ENCODE peak calls at places on chromosomes 2 and 18, in five cellular contexts. One of them, this sample, is unnamed.

GRCh38 chr2:133200684-133201421 is 367.4 kb downstream of the NCKAP5 start:
- DNase-seq in body of pancreas: no peak
- DNase-seq in transverse colon: no peak
- DNase-seq in suprapubic skin: no peak
- DNase-seq in heart left ventricle: no peak
- DNase-seq in this sample: no peak

GRCh38 chr2:19673213-19673791 is 228.5 kb downstream of the TTC32 start:
- DNase-seq in body of pancreas: no peak
- DNase-seq in transverse colon: no peak
- DNase-seq in heart left ventricle: no peak
- DNase-seq in suprapubic skin: no peak
- DNase-seq in this sample: peak; percentile 15

GRCh38 chr2:58133395-58133794 is 86.8 kb downstream of the VRK2 start:
- DNase-seq in suprapubic skin: no peak
- DNase-seq in transverse colon: no peak
- DNase-seq in heart left ventricle: no peak
- DNase-seq in body of pancreas: no peak
- DNase-seq in this sample: no peak

GRCh38 chr2:219743548-219743947 is 116.1 kb downstream of the SLC4A3 start:
- DNase-seq in suprapubic skin: no peak
- DNase-seq in body of pancreas: no peak
- DNase-seq in transverse colon: no peak
- DNase-seq in heart left ventricle: no peak
- DNase-seq in this sample: no peak

GRCh38 chr2:40150206-40150765 is 301.6 kb downstream of the SLC8A1 start:
- DNase-seq in suprapubic skin: no peak
- DNase-seq in body of pancreas: no peak
- DNase-seq in heart left ventricle: no peak
- DNase-seq in transverse colon: no peak
- DNase-seq in this sample: no peak

GRCh38 chr2:11023326-11024009 is 111.7 kb downstream of the KCNF1 start:
- DNase-seq in transverse colon: no peak
- DNase-seq in body of pancreas: no peak
- DNase-seq in heart left ventricle: no peak
- DNase-seq in suprapubic skin: no peak
- DNase-seq in this sample: no peak

GRCh38 chr2:60899892-60900249 is 18.5 kb downstream of the REL start:
- DNase-seq in heart left ventricle: no peak
- DNase-seq in body of pancreas: no peak
- DNase-seq in suprapubic skin: no peak
- DNase-seq in transverse colon: no peak
- DNase-seq in this sample: no peak

GRCh38 chr2:203510256-203510940 is 24.7 kb downstream of the RAPH1 start:
- DNase-seq in suprapubic skin: no peak
- DNase-seq in body of pancreas: no peak
- DNase-seq in heart left ventricle: no peak
- DNase-seq in transverse colon: no peak
- DNase-seq in this sample: no peak

GRCh38 chr2:59584958-59585357 is 968.5 kb downstream of the BCL11A start:
- DNase-seq in suprapubic skin: no peak
- DNase-seq in heart left ventricle: no peak
- DNase-seq in body of pancreas: no peak
- DNase-seq in transverse colon: peak; percentile 8
- DNase-seq in this sample: no peak

GRCh38 chr18:2570772-2571199 is 519 bp downstream of the METTL4 start:
- DNase-seq in body of pancreas: peak; percentile 72
- DNase-seq in heart left ventricle: peak; percentile 82
- DNase-seq in suprapubic skin: peak; percentile 87
- DNase-seq in transverse colon: peak; percentile 75
- DNase-seq in this sample: peak; percentile 69

GRCh38 chr18:24400587-24400986 is 3.0 kb upstream of the OSBPL1A start:
- DNase-seq in transverse colon: no peak
- DNase-seq in suprapubic skin: no peak
- DNase-seq in body of pancreas: no peak
- DNase-seq in heart left ventricle: no peak
- DNase-seq in this sample: no peak

GRCh38 chr2:46540496-46541342 is 61.4 kb downstream of the TMEM247 start:
- DNase-seq in suprapubic skin: no peak
- DNase-seq in heart left ventricle: no peak
- DNase-seq in body of pancreas: peak; percentile 58
- DNase-seq in transverse colon: no peak
- DNase-seq in this sample: peak; percentile 53

GRCh38 chr2:119371111-119371510 is 4.3 kb downstream of the DBI start:
- DNase-seq in transverse colon: no peak
- DNase-seq in body of pancreas: no peak
- DNase-seq in suprapubic skin: no peak
- DNase-seq in heart left ventricle: no peak
- DNase-seq in this sample: no peak

GRCh38 chr2:63538409-63538808 is 49.9 kb downstream of the WDPCP start:
- DNase-seq in heart left ventricle: no peak
- DNase-seq in transverse colon: no peak
- DNase-seq in suprapubic skin: no peak
- DNase-seq in body of pancreas: no peak
- DNase-seq in this sample: no peak

GRCh38 chr2:17821535-17822451 is 5.5 kb downstream of the MSGN1 start:
- DNase-seq in transverse colon: no peak
- DNase-seq in suprapubic skin: no peak
- DNase-seq in heart left ventricle: no peak
- DNase-seq in body of pancreas: no peak
- DNase-seq in this sample: no peak

GRCh38 chr18:45107425-45107824 is 426.7 kb downstream of the SETBP1 start:
- DNase-seq in suprapubic skin: no peak
- DNase-seq in body of pancreas: no peak
- DNase-seq in transverse colon: no peak
- DNase-seq in heart left ventricle: no peak
- DNase-seq in this sample: no peak

GRCh38 chr2:67451086-67451832 is 54.1 kb downstream of the ETAA1 start:
- DNase-seq in heart left ventricle: no peak
- DNase-seq in transverse colon: no peak
- DNase-seq in suprapubic skin: no peak
- DNase-seq in body of pancreas: peak; percentile 5
- DNase-seq in this sample: no peak

GRCh38 chr2:235394278-235394828 is 99.5 kb upstream of the AGAP1 start:
- DNase-seq in transverse colon: no peak
- DNase-seq in suprapubic skin: no peak
- DNase-seq in heart left ventricle: no peak
- DNase-seq in body of pancreas: no peak
- DNase-seq in this sample: no peak

GRCh38 chr2:241871538-241872312 is 2.2 kb downstream of the RTP5 start:
- DNase-seq in suprapubic skin: no peak
- DNase-seq in heart left ventricle: peak; percentile 66
- DNase-seq in transverse colon: no peak
- DNase-seq in body of pancreas: no peak
- DNase-seq in this sample: no peak

GRCh38 chr2:151401149-151401548 is 8.6 kb upstream of the RIF1 start:
- DNase-seq in body of pancreas: no peak
- DNase-seq in heart left ventricle: no peak
- DNase-seq in suprapubic skin: no peak
- DNase-seq in transverse colon: no peak
- DNase-seq in this sample: no peak

GRCh38 chr2:121130301-121130850 is 154.6 kb downstream of the TFCP2L1 start:
- DNase-seq in heart left ventricle: no peak
- DNase-seq in suprapubic skin: no peak
- DNase-seq in transverse colon: no peak
- DNase-seq in body of pancreas: no peak
- DNase-seq in this sample: no peak

GRCh38 chr2:40371525-40372277 is 80.2 kb downstream of the SLC8A1 start:
- DNase-seq in heart left ventricle: peak; percentile 22
- DNase-seq in suprapubic skin: no peak
- DNase-seq in transverse colon: peak; percentile 16
- DNase-seq in body of pancreas: no peak
- DNase-seq in this sample: peak; percentile 66

GRCh38 chr18:32093106-32093511 is 1.4 kb downstream of the RNF138 start:
- DNase-seq in suprapubic skin: peak; percentile 78
- DNase-seq in body of pancreas: peak; percentile 66
- DNase-seq in transverse colon: peak; percentile 61
- DNase-seq in heart left ventricle: peak; percentile 76
- DNase-seq in this sample: peak; percentile 44

GRCh38 chr18:59623456-59624383 is 73.5 kb downstream of the CCBE1 start:
- DNase-seq in suprapubic skin: no peak
- DNase-seq in body of pancreas: no peak
- DNase-seq in heart left ventricle: no peak
- DNase-seq in transverse colon: no peak
- DNase-seq in this sample: peak; percentile 50

GRCh38 chr2:70995227-70995729 is 605 bp upstream of the TEX261 start:
- DNase-seq in transverse colon: peak; percentile 52
- DNase-seq in suprapubic skin: peak; percentile 63
- DNase-seq in heart left ventricle: no peak
- DNase-seq in body of pancreas: peak; percentile 56
- DNase-seq in this sample: peak; percentile 22

GRCh38 chr2:42359894-42360483 is 1.0 kb downstream of the COX7A2L start:
- DNase-seq in suprapubic skin: no peak
- DNase-seq in body of pancreas: peak; percentile 23
- DNase-seq in transverse colon: no peak
- DNase-seq in heart left ventricle: no peak
- DNase-seq in this sample: no peak

GRCh38 chr18:41660654-41661053 is 294.4 kb upstream of the PIK3C3 start:
- DNase-seq in heart left ventricle: no peak
- DNase-seq in body of pancreas: no peak
- DNase-seq in transverse colon: no peak
- DNase-seq in suprapubic skin: no peak
- DNase-seq in this sample: no peak

GRCh38 chr2:2648094-2648493 is 317.0 kb upstream of the MYT1L start:
- DNase-seq in transverse colon: no peak
- DNase-seq in body of pancreas: no peak
- DNase-seq in heart left ventricle: no peak
- DNase-seq in suprapubic skin: no peak
- DNase-seq in this sample: no peak

DNA sequence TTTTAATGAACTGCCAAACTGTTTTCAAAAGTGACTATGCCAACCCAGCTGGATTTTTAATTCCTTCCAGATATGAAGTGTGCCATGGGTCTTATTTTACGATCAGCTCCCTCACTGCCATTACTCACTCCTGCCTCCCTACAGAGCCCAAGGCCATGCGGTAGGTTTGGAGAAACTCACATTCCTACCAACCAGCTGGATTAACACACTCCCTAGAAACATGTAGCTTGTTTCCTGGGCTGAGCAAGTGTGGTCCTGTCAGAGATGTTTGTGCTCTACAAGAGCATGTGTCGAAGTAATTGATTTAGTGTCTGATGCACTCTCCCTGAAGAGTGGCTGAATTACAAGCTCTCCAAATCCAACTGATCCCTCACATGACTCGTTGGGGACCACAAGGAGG is 82.5 kb downstream of the SPP2 start:
- DNase-seq in transverse colon: no peak
- DNase-seq in suprapubic skin: no peak
- DNase-seq in heart left ventricle: no peak
- DNase-seq in body of pancreas: no peak
- DNase-seq in this sample: no peak
- H3K4me1 ChIP-seq in transverse colon: no peaks in the 10 kb centered on the region
- H3K4me1 ChIP-seq in suprapubic skin: peaks cover 26% of the 10 kb centered on the region
- H3K4me1 ChIP-seq in heart left ventricle: no peaks in the 10 kb centered on the region
- H3K4me1 ChIP-seq in body of pancreas: peaks cover 12% of the 10 kb centered on the region
- H3K4me1 ChIP-seq in this sample: no peaks in the 10 kb centered on the region

DNA sequence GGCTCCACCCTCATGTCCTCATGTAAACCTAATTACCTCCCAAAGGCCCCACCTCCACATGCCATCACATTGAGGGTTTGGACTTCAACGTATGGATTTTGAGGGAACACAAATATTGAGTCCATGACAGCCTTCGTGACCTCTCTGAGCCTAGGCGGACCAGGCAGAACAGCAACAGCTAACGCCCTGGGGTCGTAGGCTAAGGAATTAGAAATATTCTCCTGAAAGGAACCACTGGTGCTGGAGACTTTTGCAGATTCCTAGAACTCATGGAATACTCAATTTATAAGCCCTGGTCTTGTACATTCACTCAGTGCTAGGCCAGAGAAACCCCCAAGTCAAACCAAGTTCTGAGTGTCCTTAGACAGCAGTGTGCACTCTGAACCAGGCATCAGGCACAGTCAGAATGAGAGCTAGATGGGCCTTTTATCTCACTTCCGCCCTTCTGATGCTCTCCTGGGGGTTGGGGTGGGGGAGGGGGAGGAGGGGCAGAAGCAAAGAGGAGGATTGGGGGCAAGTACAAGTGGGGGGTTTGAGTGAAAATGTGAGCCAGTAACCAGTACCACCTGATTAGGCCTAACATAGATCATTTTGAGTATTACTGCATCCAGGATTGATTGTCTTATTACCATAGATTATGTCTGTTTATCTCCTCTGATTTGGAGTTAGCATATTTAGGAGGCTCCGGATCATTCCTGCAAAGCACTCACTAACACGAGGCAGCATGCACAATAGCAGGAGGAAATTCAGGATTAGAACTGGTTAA is 148.8 kb downstream of the RHBDD1 start:
- DNase-seq in suprapubic skin: no peak
- DNase-seq in transverse colon: no peak
- DNase-seq in heart left ventricle: no peak
- DNase-seq in body of pancreas: no peak
- DNase-seq in this sample: no peak
- TF ChIP-seq POLR2A in suprapubic skin: no peak
- TF ChIP-seq POLR2A in transverse colon: no peak
- TF ChIP-seq POLR2A in heart left ventricle: no peak
- TF ChIP-seq POLR2A in body of pancreas: no peak
- TF ChIP-seq POLR2A in this sample: no peak

DNA sequence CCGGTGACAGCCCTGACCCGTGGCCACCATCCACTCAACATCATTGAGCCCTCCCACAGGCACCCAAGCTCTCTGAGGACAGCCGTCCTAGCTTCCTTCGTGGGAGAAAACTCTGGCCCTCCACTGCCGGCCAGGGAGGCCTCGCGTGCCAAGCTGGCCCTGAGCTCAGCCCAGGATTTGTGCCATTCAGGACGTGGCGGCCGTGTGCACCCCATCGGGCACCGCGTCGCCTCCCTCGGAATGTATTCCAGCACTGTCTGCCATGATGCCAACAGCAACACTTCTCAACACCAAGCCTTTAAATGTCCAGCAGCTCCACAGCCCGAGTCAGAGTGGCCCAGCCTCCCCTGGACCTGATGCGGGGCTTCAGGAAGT is 35.7 kb downstream of the ZNF516 start:
- DNase-seq in body of pancreas: no peak
- DNase-seq in heart left ventricle: no peak
- DNase-seq in suprapubic skin: no peak
- DNase-seq in transverse colon: no peak
- DNase-seq in this sample: no peak
- H3K4me3 ChIP-seq in body of pancreas: no peak overlapping the region
- H3K4me3 ChIP-seq in heart left ventricle: peak overlapping the region; percentile 28
- H3K4me3 ChIP-seq in suprapubic skin: no peak overlapping the region
- H3K4me3 ChIP-seq in transverse colon: no peak overlapping the region
- H3K4me3 ChIP-seq in this sample: no peak overlapping the region

GRCh38 chr2:231370749-231371429 is 24.6 kb upstream of the B3GNT7 start:
- DNase-seq in heart left ventricle: peak; percentile 70
- DNase-seq in suprapubic skin: no peak
- DNase-seq in body of pancreas: no peak
- DNase-seq in transverse colon: no peak
- DNase-seq in this sample: no peak

GRCh38 chr2:231371430-231372054 is 24.0 kb upstream of the B3GNT7 start:
- DNase-seq in suprapubic skin: no peak
- DNase-seq in body of pancreas: no peak
- DNase-seq in heart left ventricle: peak; percentile 50
- DNase-seq in transverse colon: no peak
- DNase-seq in this sample: no peak

GRCh38 chr2:231372326-231372725 is 23.2 kb upstream of the B3GNT7 start:
- DNase-seq in transverse colon: no peak
- DNase-seq in suprapubic skin: no peak
- DNase-seq in body of pancreas: no peak
- DNase-seq in heart left ventricle: peak; percentile 14
- DNase-seq in this sample: no peak

GRCh38 chr2:231370429-231370748 is 25.1 kb upstream of the B3GNT7 start:
- DNase-seq in suprapubic skin: no peak
- DNase-seq in heart left ventricle: no peak
- DNase-seq in body of pancreas: no peak
- DNase-seq in transverse colon: no peak
- DNase-seq in this sample: no peak

GRCh38 chr2:231369580-231370428 is 25.7 kb upstream of the B3GNT7 start:
- DNase-seq in suprapubic skin: no peak
- DNase-seq in transverse colon: no peak
- DNase-seq in heart left ventricle: peak; percentile 31
- DNase-seq in body of pancreas: no peak
- DNase-seq in this sample: no peak
- H3K4me1 ChIP-seq in suprapubic skin: peaks cover 9% of the 10 kb centered on the region
- H3K4me1 ChIP-seq in transverse colon: no peaks in the 10 kb centered on the region
- H3K4me1 ChIP-seq in heart left ventricle: peaks cover 4% of the 10 kb centered on the region
- H3K4me1 ChIP-seq in body of pancreas: no peaks in the 10 kb centered on the region
- H3K4me1 ChIP-seq in this sample: no peaks in the 10 kb centered on the region

This sample was measured in uterus.